ENCODE peak calls at places on chromosomes 11 and 22, in ten cellular contexts. T is gastrocnemius medialis; O is thoracic aorta; N is CD8-positive, alpha-beta memory T cell; X is AG04450; A is cardiac muscle cell; B is kidney; H is upper lobe of right lung; D is A673; F is stomach. K is an unnamed sample.

GRCh38 chr22:44683881-44684280 is 18.1 kb upstream of the PRR5 start:
- DNase-seq in F (no peak), N (no peak), B (no peak), X (no peak), O (no peak), T (no peak), A (no peak), D (no peak), H (no peak), K (no peak)

GRCh38 chr11:90343670-90344069 is 120.8 kb upstream of the CHORDC1 start:
- DNase-seq in D (no peak), H (no peak), O (no peak), N (no peak), X (no peak), T (no peak), F (no peak), B (no peak), A (no peak), K (no peak)

GRCh38 chr11:131684111-131685060 is 314.0 kb downstream of the NTM start:
- DNase-seq in B (no peak), T (no peak), F (no peak), N (no peak), O (no peak), X (no peak), D (no peak), A (no peak), H (no peak), K (no peak)

GRCh38 chr22:27867114-27867957 is 51.7 kb downstream of the PITPNB start:
- DNase-seq in O (no peak), H (no peak), N (no peak), B (no peak), T (no peak), F (no peak), D (no peak), A (peak; percentile 67), X (no peak), K (no peak)

GRCh38 chr11:20127671-20128527 is 32.4 kb downstream of the DBX1 start:
- DNase-seq in H (peak; percentile 83), T (peak; percentile 45), N (peak; percentile 60), A (peak; percentile 82), O (no peak), D (peak; percentile 68), B (peak; percentile 87), X (peak; percentile 48), F (peak; percentile 81), K (peak; percentile 72)

GRCh38 chr11:44780940-44781631 is 54.3 kb downstream of the TSPAN18 start:
- DNase-seq in B (peak; percentile 51), D (no peak), N (no peak), T (no peak), O (no peak), A (peak; percentile 87), H (peak; percentile 60), F (no peak), X (no peak), K (peak; percentile 36)

GRCh38 chr11:129375731-129376657 is at the start of gene BARX2:
- DNase-seq in N (no peak), X (peak; percentile 11), F (peak; percentile 82), B (peak; percentile 80), A (peak; percentile 73), T (no peak), D (peak; percentile 94), H (peak; percentile 82), O (no peak), K (peak; percentile 66)

GRCh38 chr22:20890975-20891374 is 26.2 kb upstream of the CRKL start:
- DNase-seq in B (no peak), A (no peak), D (no peak), H (no peak), T (no peak), X (no peak), O (no peak), N (no peak), F (no peak), K (no peak)

GRCh38 chr11:10488121-10488580 is 33.1 kb downstream of the AMPD3 start:
- DNase-seq in B (no peak), A (no peak), X (no peak), H (no peak), O (no peak), D (no peak), F (peak; percentile 45), T (no peak), N (no peak), K (peak; percentile 9)

GRCh38 chr22:38755911-38756532 is at the start of gene SUN2:
- DNase-seq in F (peak; percentile 95), T (peak; percentile 94), O (peak; percentile 83), X (peak; percentile 34), B (peak; percentile 98), H (peak; percentile 98), N (peak; percentile 95), D (peak; percentile 91), A (peak; percentile 89), K (peak; percentile 79)

GRCh38 chr11:2306971-2307732 is 5.3 kb downstream of the TSPAN32 start:
- DNase-seq in B (peak; percentile 83), O (no peak), A (no peak), T (no peak), H (peak; percentile 63), F (no peak), N (no peak), D (peak; percentile 15), X (no peak), K (no peak)

GRCh38 chr11:3865388-3866193 is 10.1 kb downstream of the STIM1 start:
- DNase-seq in F (no peak), A (peak; percentile 80), D (no peak), B (no peak), T (no peak), X (peak; percentile 41), H (no peak), N (no peak), O (no peak), K (peak; percentile 83)

GRCh38 chr11:93504110-93505095 is 38.8 kb downstream of the SMCO4 start:
- DNase-seq in B (no peak), O (no peak), T (no peak), F (no peak), X (no peak), N (no peak), D (no peak), H (no peak), A (no peak), K (no peak)

GRCh38 chr11:100639140-100639539 is 47.9 kb upstream of the ARHGAP42 start:
- DNase-seq in H (no peak), F (peak; percentile 31), N (no peak), A (peak; percentile 37), B (no peak), O (no peak), T (no peak), D (no peak), X (peak; percentile 51), K (peak; percentile 70)

GRCh38 chr11:128116447-128117240 is 470.7 kb downstream of the ETS1 start:
- DNase-seq in N (no peak), H (no peak), O (no peak), T (no peak), A (peak; percentile 37), X (no peak), D (peak; percentile 35), B (no peak), F (no peak), K (no peak)
- H3K27ac ChIP-seq in N (no peak overlapping the region), H (no peak overlapping the region), O (no peak overlapping the region), T (no peak overlapping the region), A (no peak overlapping the region), X (no peak overlapping the region), D (no peak overlapping the region), B (no peak overlapping the region), F (no peak overlapping the region), K (no peak overlapping the region)

GRCh38 chr11:36018967-36019596 is 75.2 kb downstream of the LDLRAD3 start:
- DNase-seq in F (no peak), B (no peak), T (no peak), O (no peak), N (no peak), X (no peak), A (no peak), D (no peak), H (no peak), K (no peak)
- H3K27ac ChIP-seq in F (no peak overlapping the region), B (no peak overlapping the region), T (no peak overlapping the region), O (no peak overlapping the region), N (no peak overlapping the region), X (no peak overlapping the region), A (no peak overlapping the region), D (no peak overlapping the region), H (no peak overlapping the region), K (no peak overlapping the region)

GRCh38 chr11:112320668-112321067 is 60.0 kb upstream of the PLET1 start:
- DNase-seq in D (peak; percentile 53), A (peak; percentile 95), X (peak; percentile 66), N (no peak), F (peak; percentile 71), O (peak; percentile 51), T (peak; percentile 46), H (peak; percentile 81), B (peak; percentile 83), K (peak; percentile 89)
- H3K27ac ChIP-seq in D (peak overlapping the region; percentile 80), A (no peak overlapping the region), X (no peak overlapping the region), N (no peak overlapping the region), F (peak overlapping the region; percentile 72), O (no peak overlapping the region), T (no peak overlapping the region), H (peak overlapping the region; percentile 67), B (no peak overlapping the region), K (no peak overlapping the region)

GRCh38 chr22:43443072-43443471 is 31.3 kb downstream of the MPPED1 start:
- DNase-seq in X (no peak), T (no peak), O (no peak), B (no peak), D (no peak), H (peak; percentile 44), F (no peak), N (no peak), A (no peak), K (no peak)

GRCh38 chr22:43446881-43447280 is 35.1 kb downstream of the MPPED1 start:
- DNase-seq in N (no peak), F (peak; percentile 58), O (no peak), X (no peak), A (no peak), H (peak; percentile 30), D (peak; percentile 12), T (no peak), B (no peak), K (no peak)

GRCh38 chr22:43448048-43448447 is 36.2 kb downstream of the MPPED1 start:
- DNase-seq in B (no peak), F (no peak), H (peak; percentile 15), X (no peak), D (no peak), T (no peak), O (no peak), N (no peak), A (no peak), K (no peak)

GRCh38 chr22:43449205-43449830 is 37.5 kb downstream of the MPPED1 start:
- DNase-seq in N (no peak), O (no peak), B (no peak), X (no peak), A (no peak), F (no peak), D (peak; percentile 20), H (peak; percentile 29), T (no peak), K (no peak)

DNA sequence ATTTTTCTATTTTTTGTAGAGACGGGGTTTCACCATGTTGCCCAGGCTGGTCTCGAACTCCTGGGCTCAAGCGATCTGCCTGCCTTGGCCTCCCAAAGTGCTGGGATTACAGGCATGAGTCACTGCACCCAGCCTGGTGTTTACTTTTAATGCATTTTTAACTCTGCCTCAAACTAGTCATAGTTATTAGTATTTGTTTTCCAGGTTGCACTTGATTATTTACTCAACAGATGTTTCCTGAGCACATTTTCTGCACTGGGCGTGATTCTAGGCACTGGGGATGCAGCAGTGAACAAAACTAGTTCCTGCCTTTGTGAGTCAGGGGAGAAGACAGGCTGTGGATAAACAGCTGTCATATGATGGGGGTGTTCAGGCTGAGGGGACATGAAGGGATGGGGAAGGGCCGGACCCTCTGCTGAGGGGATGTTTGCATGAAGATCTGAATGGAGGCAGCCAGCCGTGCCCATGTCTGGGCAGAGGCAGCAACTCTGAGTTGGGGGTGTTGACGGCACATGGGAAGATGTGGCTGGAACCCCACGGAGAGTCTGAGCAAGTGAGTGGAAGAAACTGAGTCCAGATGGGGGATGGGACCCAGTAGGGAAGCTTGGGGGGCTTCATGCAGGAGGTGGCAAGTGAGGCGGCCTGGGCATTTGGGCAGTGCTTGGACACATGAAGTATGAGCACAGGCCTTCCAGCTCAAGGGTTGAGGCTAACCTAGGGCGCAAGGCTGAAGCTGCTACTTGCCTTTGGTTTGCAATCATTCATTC is 34.4 kb downstream of the MPPED1 start:
- DNase-seq in D (no peak), B (no peak), H (peak; percentile 36), F (no peak), T (no peak), A (no peak), O (no peak), N (no peak), X (no peak), K (no peak)
- H3K27ac ChIP-seq in D (no peak overlapping the region), B (no peak overlapping the region), H (no peak overlapping the region), F (no peak overlapping the region), T (no peak overlapping the region), A (no peak overlapping the region), O (no peak overlapping the region), N (no peak overlapping the region), X (no peak overlapping the region), K (no peak overlapping the region)